ENCODE peak calls at places on chromosomes 4 and X, in ten cellular contexts. J is activated naive CD8-positive, alpha-beta T cell treated with anti-CD3 and anti-CD28 coated beads for 36 hours; I is stimulated activated CD8-positive, alpha-beta memory T cell treated with anti-CD3 and anti-CD28 coated beads, Interleukin-7, amount 100 ng/mL, for 24 hours; D is NCI-H1092; H is nucleus accumbens; L is endodermal cell; F is foreskin fibroblast; C is ureter; E is SK-N-SH; M is right lobe of liver. R is an unnamed sample.
A peak's percentile ranks its signal among the peaks of the same experiment; 100 is the strongest.

GRCh38 chrX:33195698-33196097 is 15.7 kb downstream of the DMD start:
- DNase-seq in J (no peak), I (no peak), D (no peak), H (no peak), L (no peak), F (no peak), C (no peak), E (no peak), M (no peak), R (no peak)

GRCh38 chr4:168765726-168766125 is 244.3 kb downstream of the CBR4 start:
- DNase-seq in J (no peak), I (no peak), D (no peak), H (no peak), L (no peak), F (peak; percentile 47), C (no peak), E (no peak), M (peak; percentile 59), R (no peak)

GRCh38 chr4:78038704-78039103 is 18.4 kb upstream of the FRAS1 start:
- DNase-seq in J (no peak), I (no peak), D (no peak), H (no peak), L (no peak), F (no peak), C (no peak), E (no peak), M (no peak), R (no peak)

GRCh38 chr4:13329963-13330362 is 154.2 kb downstream of the RAB28 start:
- DNase-seq in J (no peak), I (no peak), D (peak; percentile 24), H (no peak), L (no peak), F (peak; percentile 77), C (no peak), E (no peak), M (no peak), R (no peak)

GRCh38 chrX:71195959-71196727 is 26.9 kb upstream of the GJB1 start:
- DNase-seq in J (no peak), I (no peak), D (no peak), H (no peak), L (peak; percentile 59), F (no peak), C (no peak), E (no peak), M (no peak), R (no peak)

GRCh38 chr4:40840985-40841571 is 91.3 kb downstream of the NSUN7 start:
- DNase-seq in J (peak; percentile 76), I (peak; percentile 73), D (peak; percentile 71), H (peak; percentile 50), L (peak; percentile 99), F (peak; percentile 83), C (peak; percentile 57), E (peak; percentile 72), M (peak; percentile 60), R (peak; percentile 51)

GRCh38 chrX:20361081-20361889 is 94.6 kb upstream of the RPS6KA3 start:
- DNase-seq in J (no peak), I (no peak), D (no peak), H (no peak), L (no peak), F (peak; percentile 60), C (no peak), E (no peak), M (peak; percentile 27), R (peak; percentile 20)

GRCh38 chrX:14528629-14529287 is 578 bp upstream of the GLRA2 start:
- DNase-seq in J (peak; percentile 27), I (peak; percentile 30), D (peak; percentile 76), H (peak; percentile 20), L (peak; percentile 93), F (peak; percentile 81), C (peak; percentile 56), E (peak; percentile 27), M (peak; percentile 39), R (peak; percentile 25)

GRCh38 chr4:53855886-53856260 is 208.5 kb downstream of the CHIC2 start:
- DNase-seq in J (no peak), I (no peak), D (no peak), H (no peak), L (no peak), F (peak; percentile 91), C (no peak), E (no peak), M (no peak), R (peak; percentile 91)

GRCh38 chr4:159232465-159233106 is 129.7 kb downstream of the RAPGEF2 start:
- DNase-seq in J (no peak), I (no peak), D (no peak), H (no peak), L (no peak), F (no peak), C (no peak), E (no peak), M (no peak), R (no peak)

GRCh38 chr4:1192493-1193205 is 20.3 kb upstream of the SPON2 start:
- DNase-seq in J (no peak), I (no peak), D (no peak), H (no peak), L (peak; percentile 35), F (no peak), C (peak; percentile 40), E (peak; percentile 31), M (peak; percentile 62), R (no peak)

GRCh38 chrX:120840826-120841225 is 34.8 kb downstream of the CT47B1 start:
- DNase-seq in J (no peak), I (no peak), D (no peak), H (no peak), L (no peak), F (peak; percentile 64), C (no peak), E (no peak), M (no peak), R (peak; percentile 51)

GRCh38 chr4:158208931-158209640 is 1.2 kb upstream of the TMEM144 start:
- DNase-seq in J (no peak), I (no peak), D (no peak), H (no peak), L (no peak), F (no peak), C (no peak), E (no peak), M (no peak), R (no peak)

GRCh38 chr4:78612398-78613005 is 60.9 kb downstream of the ANXA3 start:
- DNase-seq in J (no peak), I (no peak), D (peak; percentile 11), H (no peak), L (no peak), F (peak; percentile 77), C (no peak), E (peak; percentile 35), M (no peak), R (no peak)

GRCh38 chr4:53863163-53863562 is 201.2 kb downstream of the CHIC2 start:
- DNase-seq in J (no peak), I (no peak), D (no peak), H (no peak), L (no peak), F (peak; percentile 84), C (no peak), E (no peak), M (no peak), R (no peak)

GRCh38 chr4:145352438-145353145 is 129.1 kb upstream of the SMAD1 start:
- DNase-seq in J (no peak), I (no peak), D (no peak), H (no peak), L (no peak), F (no peak), C (no peak), E (no peak), M (peak; percentile 25), R (no peak)

GRCh38 chrX:108122748-108123147 is 31.2 kb downstream of the ATG4A start:
- DNase-seq in J (no peak), I (no peak), D (no peak), H (no peak), L (no peak), F (peak; percentile 46), C (no peak), E (no peak), M (no peak), R (peak; percentile 9)

GRCh38 chr4:13396161-13396560 is 88.0 kb downstream of the RAB28 start:
- DNase-seq in J (no peak), I (no peak), D (no peak), H (no peak), L (no peak), F (no peak), C (no peak), E (peak; percentile 62), M (no peak), R (no peak)

GRCh38 chr4:67632492-67632891 is 68.5 kb downstream of the UBA6 start:
- DNase-seq in J (no peak), I (no peak), D (no peak), H (no peak), L (no peak), F (no peak), C (no peak), E (no peak), M (no peak), R (no peak)

GRCh38 chr4:100581337-100581736 is 63.5 kb upstream of the EMCN start:
- DNase-seq in J (no peak), I (no peak), D (no peak), H (no peak), L (no peak), F (peak; percentile 11), C (no peak), E (no peak), M (no peak), R (no peak)

GRCh38 chrX:14073158-14073557 is 43.5 kb upstream of the GEMIN8 start:
- DNase-seq in J (no peak), I (no peak), D (no peak), H (no peak), L (no peak), F (no peak), C (no peak), E (no peak), M (no peak), R (no peak)

GRCh38 chrX:147917700-147918694 is 6.3 kb downstream of the FMR1 start:
- DNase-seq in J (no peak), I (no peak), D (no peak), H (no peak), L (no peak), F (no peak), C (no peak), E (no peak), M (no peak), R (no peak)

GRCh38 chr4:4986856-4987255 is 32.4 kb downstream of the CYTL1 start:
- DNase-seq in J (no peak), I (no peak), D (no peak), H (no peak), L (no peak), F (no peak), C (no peak), E (no peak), M (no peak), R (no peak)

GRCh38 chr4:8502836-8503585 is 62.4 kb downstream of the TRMT44 start:
- DNase-seq in J (no peak), I (no peak), D (no peak), H (no peak), L (peak; percentile 58), F (no peak), C (no peak), E (no peak), M (no peak), R (no peak)

GRCh38 chrX:54483946-54484345 is 12.1 kb downstream of the FGD1 start:
- DNase-seq in J (no peak), I (no peak), D (no peak), H (no peak), L (no peak), F (peak; percentile 19), C (no peak), E (no peak), M (no peak), R (no peak)

GRCh38 chr4:24734511-24734910 is 60.9 kb upstream of the SOD3 start:
- DNase-seq in J (no peak), I (no peak), D (no peak), H (no peak), L (no peak), F (no peak), C (no peak), E (no peak), M (no peak), R (no peak)

GRCh38 chr4:41026971-41027370 is 187.4 kb downstream of the APBB2 start:
- DNase-seq in J (no peak), I (no peak), D (no peak), H (no peak), L (no peak), F (no peak), C (no peak), E (no peak), M (no peak), R (no peak)

GRCh38 chr4:1039493-1040343 is 28.3 kb downstream of the FGFRL1 start:
- DNase-seq in J (no peak), I (no peak), D (no peak), H (no peak), L (peak; percentile 87), F (peak; percentile 77), C (no peak), E (no peak), M (no peak), R (no peak)